ENCODE peak calls at places on chromosomes 1 and 21, in nine cellular contexts. H is esophagus muscularis mucosa, M is fibroblast of lung, G is left lung, R is dorsolateral prefrontal cortex, A is body of pancreas, B is adrenal gland, P is H9, Y is MCF 10A. J is an unnamed sample.

GRCh38 chr1:215594640-215595039 is 27.5 kb downstream of the KCTD3 start:
- DNase-seq in H (no peak), M (no peak), G (no peak), R (no peak), A (no peak), B (no peak), P (no peak), Y (no peak), J (no peak)

GRCh38 chr1:223429821-223430220 is 36.6 kb downstream of the CCDC185 start:
- DNase-seq in H (no peak), M (peak), G (no peak), R (no peak), A (no peak), B (no peak), P (no peak), Y (peak), J (no peak)

GRCh38 chr1:184905601-184906322 is 68.5 kb downstream of the NIBAN1 start:
- DNase-seq in H (no peak), M (no peak), G (no peak), R (no peak), A (peak), B (no peak), P (no peak), Y (no peak), J (no peak)

GRCh38 chr1:147673816-147674215 is 3.5 kb upstream of the ACP6 start:
- DNase-seq in H (no peak), M (no peak), G (no peak), R (no peak), A (no peak), B (no peak), P (no peak), Y (no peak), J (no peak)

GRCh38 chr1:65260851-65261473 is 48.4 kb upstream of the DNAJC6 start:
- DNase-seq in H (peak), M (peak), G (no peak), R (no peak), A (no peak), B (peak), P (no peak), Y (peak), J (no peak)

GRCh38 chr21:18725653-18726052 is 322.1 kb upstream of the TMPRSS15 start:
- DNase-seq in H (no peak), M (no peak), G (no peak), R (no peak), A (no peak), B (no peak), P (peak), Y (no peak), J (no peak)

GRCh38 chr1:24526940-24527542 is 24.4 kb downstream of the RCAN3 start:
- DNase-seq in H (no peak), M (no peak), G (no peak), R (no peak), A (no peak), B (no peak), P (no peak), Y (peak), J (no peak)

GRCh38 chr1:231279081-231279480 is 38.1 kb downstream of the GNPAT start:
- DNase-seq in H (no peak), M (peak), G (no peak), R (no peak), A (no peak), B (no peak), P (no peak), Y (peak), J (no peak)

GRCh38 chr21:45529785-45530422 is 12.3 kb downstream of the SLC19A1 start:
- DNase-seq in H (no peak), M (no peak), G (peak), R (no peak), A (peak), B (peak), P (no peak), Y (no peak), J (no peak)

GRCh38 chr1:42931911-42932422 is 26.7 kb downstream of the SLC2A1 start:
- DNase-seq in H (no peak), M (no peak), G (peak), R (no peak), A (peak), B (peak), P (peak), Y (no peak), J (no peak)

GRCh38 chr1:180851995-180852887 is 60.5 kb upstream of the KIAA1614 start:
- DNase-seq in H (no peak), M (no peak), G (no peak), R (no peak), A (no peak), B (no peak), P (no peak), Y (no peak), J (no peak)

GRCh38 chr1:26959722-26960624 is at the start of gene KDF1:
- DNase-seq in H (no peak), M (no peak), G (peak), R (peak), A (peak), B (no peak), P (peak), Y (peak), J (peak)

GRCh38 chr1:84738237-84738636 is 48.0 kb upstream of the SSX2IP start:
- DNase-seq in H (no peak), M (no peak), G (peak), R (no peak), A (no peak), B (no peak), P (no peak), Y (no peak), J (no peak)

GRCh38 chr1:110338200-110339039 is 757 bp upstream of the RBM15 start:
- DNase-seq in H (peak), M (peak), G (peak), R (peak), A (peak), B (peak), P (no peak), Y (peak), J (peak)

GRCh38 chr1:93448983-93449805 is 1.3 kb downstream of the FNBP1L start:
- DNase-seq in H (no peak), M (peak), G (peak), R (peak), A (peak), B (peak), P (peak), Y (peak), J (peak)

GRCh38 chr1:209057901-209058300 is 525.6 kb upstream of the CAMK1G start:
- DNase-seq in H (no peak), M (no peak), G (no peak), R (no peak), A (no peak), B (no peak), P (no peak), Y (no peak), J (no peak)

GRCh38 chr1:31739281-31739853 is 24.8 kb downstream of the ADGRB2 start:
- DNase-seq in H (no peak), M (no peak), G (no peak), R (no peak), A (no peak), B (no peak), P (peak), Y (no peak), J (no peak)

GRCh38 chr1:225603538-225604354 is 49.2 kb downstream of the ENAH start:
- DNase-seq in H (no peak), M (peak), G (no peak), R (no peak), A (peak), B (no peak), P (no peak), Y (peak), J (no peak)

GRCh38 chr1:29653034-29653810 is 416.9 kb downstream of the PTPRU start:
- DNase-seq in H (no peak), M (no peak), G (no peak), R (no peak), A (peak), B (no peak), P (peak), Y (no peak), J (peak)

GRCh38 chr1:77398115-77398514 is 116.3 kb downstream of the AK5 start:
- DNase-seq in H (no peak), M (no peak), G (no peak), R (no peak), A (no peak), B (no peak), P (no peak), Y (no peak), J (no peak)

GRCh38 chr1:219236095-219236494 is 62.4 kb downstream of the LYPLAL1 start:
- DNase-seq in H (no peak), M (no peak), G (no peak), R (no peak), A (no peak), B (no peak), P (no peak), Y (no peak), J (no peak)

GRCh38 chr1:75472971-75473603 is 137.8 kb downstream of the SLC44A5 start:
- DNase-seq in H (no peak), M (peak), G (no peak), R (no peak), A (no peak), B (no peak), P (no peak), Y (peak), J (no peak)

GRCh38 chr1:93814795-93815737 is 63.9 kb downstream of the DNTTIP2 start:
- DNase-seq in H (peak), M (peak), G (no peak), R (no peak), A (no peak), B (no peak), P (no peak), Y (no peak), J (no peak)

GRCh38 chr1:149927535-149928387 is at the start of gene SF3B4:
- DNase-seq in H (peak), M (peak), G (peak), R (peak), A (peak), B (peak), P (peak), Y (peak), J (peak)

GRCh38 chr1:26350343-26350700 is 3.6 kb downstream of the CRYBG2 start:
- DNase-seq in H (no peak), M (no peak), G (no peak), R (no peak), A (no peak), B (no peak), P (no peak), Y (no peak), J (no peak)

GRCh38 chr1:50348449-50349241 is 74.6 kb downstream of the DMRTA2 start:
- DNase-seq in H (no peak), M (peak), G (no peak), R (peak), A (peak), B (peak), P (peak), Y (peak), J (peak)

GRCh38 chr1:69055223-69055622 is 512.5 kb upstream of the LRRC7 start:
- DNase-seq in H (no peak), M (peak), G (no peak), R (no peak), A (no peak), B (no peak), P (no peak), Y (peak), J (no peak)

GRCh38 chr1:53379662-53380002 is 51.8 kb upstream of the LRP8 start:
- DNase-seq in H (no peak), M (no peak), G (no peak), R (no peak), A (peak), B (no peak), P (peak), Y (no peak), J (no peak)

GRCh38 chr1:51328279-51328678 is 2.1 kb downstream of the TTC39A start:
- DNase-seq in H (no peak), M (peak), G (no peak), R (no peak), A (no peak), B (no peak), P (no peak), Y (no peak), J (no peak)

GRCh38 chr21:34996304-34997081 is 52.6 kb downstream of the RUNX1 start:
- DNase-seq in H (no peak), M (peak), G (no peak), R (no peak), A (no peak), B (no peak), P (no peak), Y (no peak), J (no peak)

GRCh38 chr1:206447792-206448191 is 22.5 kb upstream of the IKBKE start:
- DNase-seq in H (no peak), M (peak), G (no peak), R (no peak), A (no peak), B (no peak), P (no peak), Y (peak), J (no peak)

GRCh38 chr1:233613252-233614172 is at the start of gene KCNK1:
- DNase-seq in H (no peak), M (peak), G (peak), R (peak), A (peak), B (peak), P (peak), Y (peak), J (peak)

GRCh38 chr1:114124644-114125043 is 29.0 kb downstream of the SYT6 start:
- DNase-seq in H (no peak), M (no peak), G (no peak), R (no peak), A (no peak), B (no peak), P (no peak), Y (no peak), J (no peak)

GRCh38 chr1:52296345-52296744 is 69.7 kb downstream of the CC2D1B start:
- DNase-seq in H (no peak), M (peak), G (no peak), R (no peak), A (peak), B (no peak), P (no peak), Y (peak), J (no peak)

GRCh38 chr1:113073457-113073950 is 506 bp downstream of the LRIG2 start:
- DNase-seq in H (no peak), M (peak), G (no peak), R (no peak), A (peak), B (peak), P (peak), Y (peak), J (no peak)
- TF ChIP-seq CTCF in H (peak), M (peak), G (peak), R (peak), A (peak), B (no peak), P (peak), Y (peak), J (no peak)

DNA sequence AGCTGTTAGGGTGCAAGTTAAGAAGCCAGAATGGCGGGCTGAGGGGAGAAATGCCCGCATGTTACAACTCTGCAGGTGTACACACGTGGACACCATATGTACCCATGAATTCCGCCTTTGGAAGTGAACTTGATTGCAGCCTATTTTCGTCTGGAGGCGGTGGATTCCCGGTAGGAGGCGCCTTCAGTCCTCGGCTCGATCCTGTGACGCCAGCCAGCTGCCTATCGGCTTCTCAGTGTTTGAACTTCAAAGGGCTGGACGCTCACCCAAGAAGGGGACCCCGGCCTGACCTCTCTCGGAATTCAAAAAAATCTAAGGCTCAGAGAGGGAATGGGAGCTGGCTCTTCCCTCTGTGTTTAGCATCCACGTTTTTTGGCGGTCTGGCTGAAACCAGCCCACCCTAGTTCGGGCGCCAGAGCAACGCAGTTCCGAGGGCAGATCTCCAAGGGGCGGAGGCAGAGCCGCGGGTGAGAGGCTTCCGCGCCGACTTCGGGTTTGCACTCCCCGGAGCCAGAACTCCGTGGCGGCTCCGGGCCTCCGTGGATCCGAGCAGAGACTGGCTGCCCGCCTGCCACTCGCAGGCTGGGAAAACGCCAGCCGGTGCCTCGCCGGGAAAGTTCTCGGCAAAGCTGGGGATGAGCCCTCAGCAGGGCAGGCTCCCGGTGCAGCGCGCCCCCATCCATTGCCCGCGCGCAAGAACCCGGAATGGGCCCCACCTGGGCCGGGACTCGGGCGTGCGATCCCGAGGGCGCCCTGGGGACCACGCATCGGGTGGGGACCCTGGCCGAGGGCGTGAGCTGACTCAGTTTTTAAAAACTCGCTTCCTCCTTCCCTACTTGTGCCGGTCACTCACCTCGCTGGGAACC is 996 bp upstream of the TMEM51 start:
- DNase-seq in H (peak), M (peak), G (peak), R (peak), A (peak), B (peak), P (peak), Y (peak), J (peak)
- TF ChIP-seq CTCF in H (peak), M (peak), G (peak), R (peak), A (peak), B (peak), P (peak), Y (peak), J (no peak)

GRCh38 chr1:161199506-161200119 is 759 bp upstream of the ADAMTS4 start:
- DNase-seq in H (no peak), M (no peak), G (no peak), R (no peak), A (no peak), B (peak), P (no peak), Y (no peak), J (no peak)

GRCh38 chr1:161198877-161199431 is at the start of gene ADAMTS4:
- DNase-seq in H (no peak), M (peak), G (no peak), R (no peak), A (peak), B (peak), P (peak), Y (peak), J (no peak)

GRCh38 chr1:161200421-161200991 is 1.7 kb upstream of the ADAMTS4 start:
- DNase-seq in H (no peak), M (no peak), G (no peak), R (no peak), A (no peak), B (peak), P (peak), Y (no peak), J (no peak)

GRCh38 chr1:161200992-161201827 is 957 bp upstream of the NDUFS2 start:
- DNase-seq in H (peak), M (no peak), G (no peak), R (no peak), A (peak), B (peak), P (no peak), Y (peak), J (no peak)

DNA sequence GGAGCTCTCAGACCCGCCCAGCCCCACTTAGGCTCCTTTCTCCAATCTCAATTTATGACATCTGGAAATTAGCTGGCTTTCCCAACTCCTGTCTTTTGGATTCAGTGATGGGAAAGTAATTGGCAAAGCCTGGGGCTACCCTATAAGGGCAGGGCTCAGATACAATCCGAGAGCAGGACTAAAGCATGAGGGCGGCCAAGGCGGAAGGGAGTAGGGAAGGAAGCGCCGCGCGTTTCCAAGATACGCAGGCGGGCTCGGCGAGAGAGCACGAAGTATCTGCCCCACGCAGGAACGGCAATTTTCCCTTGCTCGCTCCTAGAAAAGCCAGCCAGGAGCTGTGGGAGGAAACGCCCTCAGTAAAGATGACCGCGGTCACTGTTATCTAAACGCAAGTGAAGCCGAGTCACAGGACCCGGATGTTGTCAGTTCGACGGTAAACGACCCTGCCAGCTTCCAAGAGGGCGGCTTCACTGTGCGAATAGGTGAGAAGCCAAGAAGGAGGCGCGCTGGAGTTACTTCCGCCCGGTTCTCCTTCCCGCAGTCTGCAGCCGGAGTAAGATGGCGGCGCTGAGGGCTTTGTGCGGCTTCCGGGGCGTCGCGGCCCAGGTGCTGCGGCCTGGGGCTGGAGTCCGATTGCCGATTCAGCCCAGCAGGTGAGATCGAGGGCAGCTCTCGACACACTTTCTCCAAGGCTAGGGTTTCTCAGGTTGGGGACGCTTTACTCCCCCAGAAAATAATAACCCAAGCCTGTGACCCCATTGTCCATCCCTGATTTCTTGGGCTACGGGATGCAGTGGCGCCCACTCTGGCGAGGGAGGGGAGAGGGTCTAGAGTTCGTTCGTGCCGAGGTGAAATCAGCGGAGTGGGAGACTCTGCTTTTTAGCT is at the start of gene NDUFS2:
- DNase-seq in H (peak), M (peak), G (peak), R (peak), A (peak), B (peak), P (peak), Y (peak), J (peak)
- TF ChIP-seq CTCF in H (no peak), M (peak), G (no peak), R (peak), A (no peak), B (no peak), P (peak), Y (no peak), J (no peak)

GRCh38 chr1:168236836-168237611 is 11.2 kb downstream of the SFT2D2 start:
- DNase-seq in H (no peak), M (peak), G (no peak), R (no peak), A (no peak), B (peak), P (no peak), Y (no peak), J (no peak)
- TF ChIP-seq CTCF in H (no peak), M (no peak), G (no peak), R (peak), A (no peak), B (no peak), P (no peak), Y (no peak), J (no peak)

GRCh38 chr1:48450505-48450904 is 21.5 kb downstream of the SPATA6 start:
- DNase-seq in H (no peak), M (no peak), G (no peak), R (no peak), A (no peak), B (no peak), P (no peak), Y (peak), J (no peak)

GRCh38 chr1:48442864-48443619 is 29.0 kb downstream of the SPATA6 start:
- DNase-seq in H (no peak), M (no peak), G (no peak), R (no peak), A (no peak), B (no peak), P (no peak), Y (no peak), J (no peak)

GRCh38 chr1:48448932-48449331 is 23.1 kb downstream of the SPATA6 start:
- DNase-seq in H (no peak), M (no peak), G (no peak), R (no peak), A (no peak), B (no peak), P (no peak), Y (no peak), J (no peak)
- TF ChIP-seq CTCF in H (no peak), M (no peak), G (no peak), R (no peak), A (no peak), B (no peak), P (no peak), Y (no peak), J (no peak)

J was measured in mesothelial cell of epicardium.